ENCODE peak calls at places on chromosome 20, in four cellular contexts. One of them, this sample, is unnamed.

GRCh38 chr20:11919046-11919445 is 1.4 kb downstream of the BTBD3 start:
- DNase-seq in cardiac muscle cell: no peak
- DNase-seq in choroid plexus epithelial cell: peak; percentile 43
- DNase-seq in AG10803: no peak
- DNase-seq in this sample: no peak

GRCh38 chr20:2210646-2211556 is 84.9 kb upstream of the TGM3 start:
- DNase-seq in choroid plexus epithelial cell: peak; percentile 38
- DNase-seq in cardiac muscle cell: no peak
- DNase-seq in AG10803: peak; percentile 81
- DNase-seq in this sample: peak; percentile 88

GRCh38 chr20:6819599-6819998 is 52.1 kb downstream of the BMP2 start:
- DNase-seq in choroid plexus epithelial cell: peak; percentile 35
- DNase-seq in AG10803: no peak
- DNase-seq in cardiac muscle cell: peak; percentile 27
- DNase-seq in this sample: peak; percentile 27

GRCh38 chr20:10565922-10566897 is 107.6 kb downstream of the JAG1 start:
- DNase-seq in AG10803: no peak
- DNase-seq in cardiac muscle cell: no peak
- DNase-seq in choroid plexus epithelial cell: peak; percentile 71
- DNase-seq in this sample: peak; percentile 57

GRCh38 chr20:36572701-36573102 is 695 bp upstream of the TGIF2 start:
- DNase-seq in cardiac muscle cell: peak; percentile 36
- DNase-seq in choroid plexus epithelial cell: peak; percentile 35
- DNase-seq in AG10803: peak; percentile 20
- DNase-seq in this sample: no peak

GRCh38 chr20:19583532-19584175 is 174.4 kb upstream of the RIN2 start:
- DNase-seq in AG10803: peak; percentile 59
- DNase-seq in cardiac muscle cell: peak; percentile 80
- DNase-seq in choroid plexus epithelial cell: peak; percentile 76
- DNase-seq in this sample: peak; percentile 11

GRCh38 chr20:46127396-46128010 is 9.4 kb downstream of the CD40 start:
- DNase-seq in choroid plexus epithelial cell: no peak
- DNase-seq in cardiac muscle cell: no peak
- DNase-seq in AG10803: no peak
- DNase-seq in this sample: no peak

GRCh38 chr20:47095690-47096089 is 201.0 kb downstream of the EYA2 start:
- DNase-seq in choroid plexus epithelial cell: no peak
- DNase-seq in AG10803: no peak
- DNase-seq in cardiac muscle cell: no peak
- DNase-seq in this sample: no peak

GRCh38 chr20:1934162-1934561 is 39.0 kb downstream of the SIRPA start:
- DNase-seq in choroid plexus epithelial cell: peak; percentile 21
- DNase-seq in AG10803: peak; percentile 97
- DNase-seq in cardiac muscle cell: no peak
- DNase-seq in this sample: peak; percentile 99

GRCh38 chr20:16701296-16701695 is 28.5 kb upstream of the SNRPB2 start:
- DNase-seq in AG10803: peak; percentile 2
- DNase-seq in choroid plexus epithelial cell: peak; percentile 18
- DNase-seq in cardiac muscle cell: peak; percentile 6
- DNase-seq in this sample: no peak

GRCh38 chr20:8587246-8587645 is 455.2 kb downstream of the PLCB1 start:
- DNase-seq in choroid plexus epithelial cell: no peak
- DNase-seq in AG10803: no peak
- DNase-seq in cardiac muscle cell: no peak
- DNase-seq in this sample: peak; percentile 4

GRCh38 chr20:43727980-43728590 is 1.3 kb upstream of the GTSF1L start:
- DNase-seq in AG10803: no peak
- DNase-seq in cardiac muscle cell: no peak
- DNase-seq in choroid plexus epithelial cell: no peak
- DNase-seq in this sample: peak; percentile 14

GRCh38 chr20:13338097-13338661 is 117.1 kb downstream of the ISM1 start:
- DNase-seq in AG10803: no peak
- DNase-seq in choroid plexus epithelial cell: no peak
- DNase-seq in cardiac muscle cell: no peak
- DNase-seq in this sample: no peak

GRCh38 chr20:25054133-25054820 is 3.7 kb downstream of the ACSS1 start:
- DNase-seq in AG10803: no peak
- DNase-seq in cardiac muscle cell: no peak
- DNase-seq in choroid plexus epithelial cell: no peak
- DNase-seq in this sample: no peak

GRCh38 chr20:56796345-56796744 is 167.2 kb downstream of the TFAP2C start:
- DNase-seq in AG10803: no peak
- DNase-seq in cardiac muscle cell: no peak
- DNase-seq in choroid plexus epithelial cell: no peak
- DNase-seq in this sample: no peak

GRCh38 chr20:23083553-23084220 is 2.4 kb downstream of the CD93 start:
- DNase-seq in choroid plexus epithelial cell: no peak
- DNase-seq in AG10803: no peak
- DNase-seq in cardiac muscle cell: no peak
- DNase-seq in this sample: no peak

GRCh38 chr20:23082846-23083552 is 3.1 kb downstream of the CD93 start:
- DNase-seq in cardiac muscle cell: peak; percentile 61
- DNase-seq in AG10803: no peak
- DNase-seq in choroid plexus epithelial cell: no peak
- DNase-seq in this sample: no peak

GRCh38 chr20:23085415-23086055 is 589 bp downstream of the CD93 start:
- DNase-seq in AG10803: no peak
- DNase-seq in cardiac muscle cell: no peak
- DNase-seq in choroid plexus epithelial cell: no peak
- DNase-seq in this sample: no peak

GRCh38 chr20:23084845-23085355 is 1.2 kb downstream of the CD93 start:
- DNase-seq in cardiac muscle cell: no peak
- DNase-seq in AG10803: no peak
- DNase-seq in choroid plexus epithelial cell: no peak
- DNase-seq in this sample: no peak

DNA sequence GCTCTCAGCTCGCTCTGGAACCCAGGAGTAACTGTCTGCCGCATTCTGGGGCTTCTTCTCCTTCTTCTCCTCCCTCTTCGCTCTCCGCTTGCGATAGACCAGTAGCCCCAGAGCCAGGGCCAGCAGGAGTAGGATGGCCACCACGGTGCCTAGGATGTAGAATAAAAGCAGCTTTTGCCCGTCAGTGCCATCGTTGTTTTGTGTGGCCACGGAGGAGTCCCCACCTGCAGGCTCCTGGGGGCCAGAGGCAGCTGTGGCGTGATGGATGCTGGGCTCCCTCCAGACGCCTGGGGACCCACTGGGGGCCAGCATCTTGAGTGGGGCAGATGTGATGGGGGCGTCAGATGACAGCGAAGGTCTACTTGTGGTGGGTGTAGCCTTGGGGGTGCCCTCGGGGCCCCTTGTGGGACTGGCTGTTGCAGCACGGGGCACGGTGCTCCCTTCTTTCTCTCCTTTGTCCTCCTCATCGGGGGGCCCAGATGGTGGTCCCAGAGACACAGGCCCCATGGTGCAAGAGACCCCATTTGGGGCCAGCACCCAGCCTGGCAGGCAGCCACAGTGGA is 1.8 kb downstream of the CD93 start:
- DNase-seq in cardiac muscle cell: no peak
- DNase-seq in AG10803: no peak
- DNase-seq in choroid plexus epithelial cell: no peak
- DNase-seq in this sample: no peak
- H3K4me3 ChIP-seq in cardiac muscle cell: no peak overlapping the region
- H3K4me3 ChIP-seq in AG10803: no peak overlapping the region
- H3K4me3 ChIP-seq in choroid plexus epithelial cell: no peak overlapping the region
- H3K4me3 ChIP-seq in this sample: no peak overlapping the region

DNA sequence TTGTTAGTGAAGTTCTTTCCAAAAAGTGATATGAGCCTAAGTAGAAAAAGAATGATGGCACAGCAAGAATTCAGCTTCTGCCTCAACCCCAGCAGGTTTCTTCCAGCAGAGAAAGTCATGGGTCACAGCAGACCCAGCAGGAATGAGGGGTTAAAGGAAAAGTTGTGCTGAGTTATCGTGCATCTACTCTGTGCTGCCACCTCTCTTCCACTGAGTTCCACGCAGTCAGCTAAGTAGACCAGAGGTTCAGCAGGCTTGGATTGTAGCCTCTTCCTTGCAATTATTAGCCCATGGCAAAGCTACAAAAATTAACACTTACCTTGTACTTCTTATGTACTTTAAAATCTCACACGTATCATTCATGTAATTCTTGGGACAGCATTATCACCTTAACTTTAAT is 510.8 kb downstream of the PTPRT start:
- DNase-seq in AG10803: no peak
- DNase-seq in choroid plexus epithelial cell: no peak
- DNase-seq in cardiac muscle cell: no peak
- DNase-seq in this sample: no peak
- TF ChIP-seq CTCF in AG10803: no peak
- TF ChIP-seq CTCF in choroid plexus epithelial cell: no peak
- TF ChIP-seq CTCF in cardiac muscle cell: no peak
- TF ChIP-seq CTCF in this sample: no peak

GRCh38 chr20:62686869-62687830 is 21.5 kb upstream of the NTSR1 start:
- DNase-seq in choroid plexus epithelial cell: no peak
- DNase-seq in cardiac muscle cell: no peak
- DNase-seq in AG10803: no peak
- DNase-seq in this sample: no peak

GRCh38 chr20:62688855-62689460 is 19.7 kb upstream of the NTSR1 start:
- DNase-seq in AG10803: no peak
- DNase-seq in cardiac muscle cell: peak; percentile 24
- DNase-seq in choroid plexus epithelial cell: peak; percentile 39
- DNase-seq in this sample: no peak

GRCh38 chr20:62685781-62686555 is 22.7 kb upstream of the NTSR1 start:
- DNase-seq in choroid plexus epithelial cell: no peak
- DNase-seq in cardiac muscle cell: peak; percentile 23
- DNase-seq in AG10803: no peak
- DNase-seq in this sample: no peak

GRCh38 chr20:62689861-62690644 is 18.6 kb upstream of the NTSR1 start:
- DNase-seq in cardiac muscle cell: no peak
- DNase-seq in AG10803: no peak
- DNase-seq in choroid plexus epithelial cell: no peak
- DNase-seq in this sample: no peak

DNA sequence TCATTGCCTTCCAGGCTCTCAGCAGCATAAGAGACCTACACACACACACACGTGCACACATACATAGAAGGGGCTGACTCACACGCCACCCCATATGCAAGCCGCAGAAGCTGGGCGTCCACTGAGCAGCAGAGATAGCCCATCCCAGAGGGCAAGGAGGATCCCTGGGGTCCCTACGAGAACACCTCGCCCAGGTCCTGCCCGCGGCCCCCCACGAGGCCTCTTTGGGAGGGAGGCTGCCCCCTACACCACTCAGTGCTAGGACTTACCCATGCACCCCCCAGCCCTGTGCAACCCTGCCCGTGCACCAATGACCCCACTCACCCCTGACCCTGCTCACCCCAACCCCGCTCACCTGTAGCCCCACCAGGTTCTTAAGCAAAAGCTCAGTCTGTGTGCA is 20.6 kb upstream of the NTSR1 start:
- DNase-seq in AG10803: no peak
- DNase-seq in cardiac muscle cell: no peak
- DNase-seq in choroid plexus epithelial cell: no peak
- DNase-seq in this sample: no peak
- H3K4me3 ChIP-seq in AG10803: no peak overlapping the region
- H3K4me3 ChIP-seq in cardiac muscle cell: no peak overlapping the region
- H3K4me3 ChIP-seq in choroid plexus epithelial cell: no peak overlapping the region
- H3K4me3 ChIP-seq in this sample: no peak overlapping the region

GRCh38 chr20:31934968-31935764 is 16.7 kb downstream of the PDRG1 start:
- DNase-seq in cardiac muscle cell: peak; percentile 30
- DNase-seq in choroid plexus epithelial cell: no peak
- DNase-seq in AG10803: no peak
- DNase-seq in this sample: no peak
- TF ChIP-seq CTCF in cardiac muscle cell: no peak
- TF ChIP-seq CTCF in choroid plexus epithelial cell: peak; percentile 20
- TF ChIP-seq CTCF in AG10803: no peak
- TF ChIP-seq CTCF in this sample: no peak

DNA sequence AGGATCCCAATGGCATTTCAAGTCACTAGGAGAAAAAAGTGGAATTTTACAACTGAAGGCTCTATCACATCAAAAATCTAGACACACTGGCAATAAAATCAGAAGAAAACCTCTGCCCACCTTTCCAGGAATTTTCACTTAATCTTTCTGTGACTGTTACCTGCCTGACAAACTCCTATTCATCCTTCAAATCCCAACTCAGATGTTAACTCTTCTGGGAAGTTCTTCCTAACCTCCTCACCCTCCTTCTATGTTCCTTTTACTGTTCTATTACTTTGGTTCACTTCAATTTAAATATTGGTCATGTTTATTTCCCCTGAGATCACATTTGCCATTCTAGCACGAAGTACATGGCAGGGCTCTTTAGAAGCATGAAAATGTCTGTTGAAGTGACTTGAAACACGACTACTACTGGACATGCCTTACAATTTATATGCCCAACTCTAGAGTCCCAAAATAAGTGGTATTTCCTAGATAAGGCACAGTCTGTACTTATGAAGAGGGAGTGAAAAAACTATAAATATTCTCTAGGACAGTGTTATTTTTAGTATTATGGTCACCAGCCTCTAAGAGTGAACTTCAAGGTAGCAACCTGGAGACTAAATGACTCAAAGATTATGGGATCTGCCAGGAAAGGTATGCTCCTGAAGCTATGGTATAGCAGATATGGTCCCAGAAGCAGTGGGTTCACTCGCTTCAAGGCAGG is 17.1 kb downstream of the CHD6 start:
- DNase-seq in AG10803: no peak
- DNase-seq in choroid plexus epithelial cell: no peak
- DNase-seq in cardiac muscle cell: no peak
- DNase-seq in this sample: no peak
- H3K4me3 ChIP-seq in AG10803: no peak overlapping the region
- H3K4me3 ChIP-seq in choroid plexus epithelial cell: no peak overlapping the region
- H3K4me3 ChIP-seq in cardiac muscle cell: no peak overlapping the region
- H3K4me3 ChIP-seq in this sample: no peak overlapping the region

GRCh38 chr20:49823152-49823847 is 10.7 kb downstream of the SLC9A8 start:
- DNase-seq in AG10803: no peak
- DNase-seq in choroid plexus epithelial cell: no peak
- DNase-seq in cardiac muscle cell: no peak
- DNase-seq in this sample: no peak

GRCh38 chr20:49821850-49822249 is 9.2 kb downstream of the SLC9A8 start:
- DNase-seq in choroid plexus epithelial cell: peak; percentile 76
- DNase-seq in AG10803: peak; percentile 84
- DNase-seq in cardiac muscle cell: no peak
- DNase-seq in this sample: peak; percentile 77

GRCh38 chr20:49824206-49824605 is 11.6 kb downstream of the SLC9A8 start:
- DNase-seq in AG10803: peak; percentile 52
- DNase-seq in cardiac muscle cell: no peak
- DNase-seq in choroid plexus epithelial cell: no peak
- DNase-seq in this sample: no peak

GRCh38 chr20:49821381-49821780 is 8.8 kb downstream of the SLC9A8 start:
- DNase-seq in choroid plexus epithelial cell: no peak
- DNase-seq in AG10803: no peak
- DNase-seq in cardiac muscle cell: no peak
- DNase-seq in this sample: no peak

DNA sequence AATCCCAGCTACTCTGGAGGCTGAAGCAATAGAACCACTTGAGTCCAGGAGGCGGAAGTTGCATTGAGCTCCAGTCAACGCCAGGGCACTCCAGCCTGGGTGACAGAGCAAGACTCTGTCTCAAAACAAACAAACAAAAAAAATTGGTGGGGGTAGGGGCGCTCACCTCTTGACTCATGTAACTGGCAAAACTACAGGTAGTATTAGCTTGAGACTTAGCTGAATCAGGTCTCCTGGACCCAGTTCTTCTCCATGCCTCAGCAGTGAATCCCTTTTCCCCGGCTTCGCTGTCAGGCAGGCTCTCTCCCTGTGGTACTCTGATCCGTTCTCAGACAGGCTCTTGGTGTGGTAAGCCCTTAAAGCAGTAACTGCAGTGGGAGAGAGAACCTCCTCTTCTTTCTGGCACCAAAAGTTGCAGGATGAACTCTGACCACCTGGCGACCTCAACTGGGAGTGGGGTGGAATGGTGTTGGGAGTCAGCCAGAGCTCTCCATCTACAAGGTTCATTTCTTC is 12.9 kb downstream of the SLC9A8 start:
- DNase-seq in choroid plexus epithelial cell: no peak
- DNase-seq in cardiac muscle cell: no peak
- DNase-seq in AG10803: no peak
- DNase-seq in this sample: no peak
- TF ChIP-seq CTCF in choroid plexus epithelial cell: no peak
- TF ChIP-seq CTCF in cardiac muscle cell: no peak
- TF ChIP-seq CTCF in AG10803: no peak
- TF ChIP-seq CTCF in this sample: no peak

GRCh38 chr20:59525500-59526241 is 78.7 kb upstream of the PHACTR3 start:
- DNase-seq in AG10803: peak; percentile 32
- DNase-seq in choroid plexus epithelial cell: peak; percentile 47
- DNase-seq in cardiac muscle cell: peak; percentile 86
- DNase-seq in this sample: peak; percentile 24
- H3K4me3 ChIP-seq in AG10803: no peak overlapping the region
- H3K4me3 ChIP-seq in choroid plexus epithelial cell: no peak overlapping the region
- H3K4me3 ChIP-seq in cardiac muscle cell: no peak overlapping the region
- H3K4me3 ChIP-seq in this sample: no peak overlapping the region